ENCODE peak calls at places on chromosomes 1 and 21, in five cellular contexts. H is KBM-7, B is AG08396, Z is NCI-H1694, G is H54. J is an unnamed sample.

GRCh38 chr21:41634211-41634694 is 126.3 kb upstream of the TMPRSS2 start:
- DNase-seq in H (no peak), B (no peak), Z (no peak), G (no peak), J (peak)

GRCh38 chr21:44789880-44790279 is 11.7 kb downstream of the UBE2G2 start:
- DNase-seq in H (no peak), B (no peak), Z (no peak), G (no peak), J (no peak)

GRCh38 chr1:213619026-213619425 is 368.7 kb upstream of the PROX1 start:
- DNase-seq in H (no peak), B (no peak), Z (no peak), G (no peak), J (no peak)

GRCh38 chr1:47175227-47175934 is 14.5 kb downstream of the PDZK1IP1 start:
- DNase-seq in H (peak), B (peak), Z (peak), G (peak), J (peak)

GRCh38 chr1:225581193-225581592 is 71.7 kb downstream of the ENAH start:
- DNase-seq in H (no peak), B (no peak), Z (no peak), G (no peak), J (no peak)

GRCh38 chr1:211610779-211611556 is 32.0 kb upstream of the SLC30A1 start:
- DNase-seq in H (no peak), B (peak), Z (peak), G (no peak), J (no peak)

GRCh38 chr1:241688940-241689368 is 36.9 kb downstream of the WDR64 start:
- DNase-seq in H (no peak), B (no peak), Z (no peak), G (no peak), J (no peak)

GRCh38 chr21:42153046-42153685 is 65.8 kb upstream of the ABCG1 start:
- DNase-seq in H (no peak), B (no peak), Z (no peak), G (no peak), J (no peak)

GRCh38 chr21:14488805-14489204 is 57.3 kb downstream of the SAMSN1 start:
- DNase-seq in H (no peak), B (no peak), Z (no peak), G (no peak), J (no peak)

GRCh38 chr1:184950209-184950608 is 24.1 kb downstream of the NIBAN1 start:
- DNase-seq in H (no peak), B (no peak), Z (no peak), G (no peak), J (no peak)

GRCh38 chr1:228989992-228990827 is 254.9 kb downstream of the RHOU start:
- DNase-seq in H (peak), B (no peak), Z (peak), G (no peak), J (peak)

GRCh38 chr1:152162826-152163463 is 3.9 kb upstream of the RPTN start:
- DNase-seq in H (no peak), B (peak), Z (no peak), G (peak), J (no peak)

GRCh38 chr1:8727809-8728213 is 89.6 kb downstream of the RERE start:
- DNase-seq in H (no peak), B (no peak), Z (no peak), G (no peak), J (no peak)

GRCh38 chr1:85019989-85020388 is 23.1 kb upstream of the MCOLN2 start:
- DNase-seq in H (no peak), B (no peak), Z (no peak), G (no peak), J (no peak)

GRCh38 chr21:46492851-46493250 is 34.2 kb downstream of the DIP2A start:
- DNase-seq in H (no peak), B (no peak), Z (no peak), G (no peak), J (no peak)

GRCh38 chr1:67307251-67308060 is at the start of gene IL12RB2:
- DNase-seq in H (peak), B (no peak), Z (peak), G (no peak), J (peak)

GRCh38 chr1:51231121-51231520 is 5.0 kb upstream of the RNF11 start:
- DNase-seq in H (no peak), B (no peak), Z (no peak), G (no peak), J (no peak)

GRCh38 chr1:117942293-117942692 is 12.8 kb downstream of the WDR3 start:
- DNase-seq in H (no peak), B (peak), Z (no peak), G (no peak), J (no peak)

GRCh38 chr1:2109581-2110021 is 59.4 kb downstream of the PRKCZ start:
- DNase-seq in H (no peak), B (no peak), Z (no peak), G (no peak), J (no peak)

GRCh38 chr1:67489643-67490042 is 59.4 kb upstream of the SERBP1 start:
- DNase-seq in H (peak), B (no peak), Z (no peak), G (no peak), J (no peak)

GRCh38 chr1:29517251-29518080 is 281.1 kb downstream of the PTPRU start:
- DNase-seq in H (no peak), B (no peak), Z (no peak), G (no peak), J (no peak)

GRCh38 chr1:4573521-4573920 is 80.9 kb upstream of the AJAP1 start:
- DNase-seq in H (no peak), B (no peak), Z (no peak), G (no peak), J (no peak)

GRCh38 chr21:45574691-45575090 is 32.5 kb upstream of the SLC19A1 start:
- DNase-seq in H (no peak), B (no peak), Z (no peak), G (no peak), J (no peak)